ENCODE peak calls at places on chromosomes 7 and 10, in eight cellular contexts. G is cardiac muscle cell; J is stomach; C is lower leg skin; U is activated CD8-positive, alpha-beta T cell treated with anti-CD3 and anti-CD28 coated beads for 36 hours; Z is WTC11; N is Peyer's patch; O is LNCaP clone FGC. A is an unnamed sample.

GRCh38 chr7:146658604-146659003 is 542.0 kb downstream of the CNTNAP2 start:
- DNase-seq in G (no peak), J (no peak), C (no peak), U (no peak), Z (no peak), N (no peak), O (no peak), A (no peak)

GRCh38 chr10:75350791-75351190 is 50.8 kb downstream of the ZNF503 start:
- DNase-seq in G (peak; percentile 31), J (no peak), C (no peak), U (no peak), Z (no peak), N (no peak), O (no peak), A (no peak)

GRCh38 chr7:7136423-7136822 is 45.9 kb upstream of the C1GALT1 start:
- DNase-seq in G (peak; percentile 42), J (no peak), C (no peak), U (no peak), Z (no peak), N (no peak), O (no peak), A (no peak)

GRCh38 chr7:97971120-97971989 is 18.6 kb downstream of the OCM2 start:
- DNase-seq in G (peak; percentile 25), J (no peak), C (no peak), U (peak; percentile 44), Z (no peak), N (peak; percentile 22), O (no peak), A (peak; percentile 50)

GRCh38 chr10:71829171-71829570 is 21.9 kb downstream of the PSAP start:
- DNase-seq in G (peak; percentile 32), J (no peak), C (peak; percentile 54), U (peak; percentile 30), Z (no peak), N (no peak), O (no peak), A (no peak)

GRCh38 chr10:71449026-71449425 is 52.3 kb downstream of the CDH23 start:
- DNase-seq in G (no peak), J (no peak), C (no peak), U (no peak), Z (no peak), N (no peak), O (no peak), A (no peak)

GRCh38 chr7:131072505-131073091 is 255.1 kb upstream of the MKLN1 start:
- DNase-seq in G (peak; percentile 60), J (no peak), C (no peak), U (no peak), Z (peak; percentile 28), N (no peak), O (no peak), A (no peak)

GRCh38 chr10:4661572-4662255 is 164.3 kb upstream of the AKR1E2 start:
- DNase-seq in G (no peak), J (peak; percentile 31), C (peak; percentile 89), U (no peak), Z (no peak), N (no peak), O (peak; percentile 70), A (no peak)

GRCh38 chr7:101402081-101402779 is 39.6 kb downstream of the COL26A1 start:
- DNase-seq in G (peak; percentile 23), J (no peak), C (no peak), U (no peak), Z (peak; percentile 83), N (no peak), O (peak; percentile 31), A (no peak)

DNA sequence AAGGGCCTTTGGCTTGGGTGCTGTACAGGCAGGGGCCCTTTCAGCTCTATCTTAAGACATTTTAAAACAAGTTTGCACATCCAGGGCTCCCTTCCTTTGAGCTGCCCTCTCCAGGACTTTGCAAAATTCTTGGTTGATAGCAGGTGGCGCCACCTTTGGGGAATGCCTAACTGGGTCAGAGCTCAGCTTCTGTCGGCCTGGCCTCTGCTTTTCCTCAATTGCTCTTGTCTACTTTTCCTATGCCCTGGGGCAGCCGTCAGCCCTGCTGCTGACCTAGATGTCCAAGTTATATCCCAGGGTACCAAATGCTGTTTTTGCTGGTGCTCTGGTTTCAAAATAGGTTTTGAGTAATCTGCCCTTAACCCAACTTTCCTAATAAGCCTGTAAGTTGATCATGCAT is 65.8 kb downstream of the APBB1IP start:
- DNase-seq in G (no peak), J (no peak), C (no peak), U (peak; percentile 35), Z (peak; percentile 44), N (peak; percentile 39), O (no peak), A (no peak)
- TF ChIP-seq CTCF in G (no peak), J (no peak), C (no peak), U (no peak), Z (no peak), N (no peak), O (no peak), A (peak; percentile 47)

GRCh38 chr7:121002755-121003114 is 14.2 kb downstream of the CPED1 start:
- DNase-seq in G (no peak), J (no peak), C (no peak), U (no peak), Z (no peak), N (no peak), O (no peak), A (no peak)

GRCh38 chr7:121001234-121001633 is 12.7 kb downstream of the CPED1 start:
- DNase-seq in G (no peak), J (no peak), C (no peak), U (no peak), Z (no peak), N (no peak), O (no peak), A (no peak)

GRCh38 chr7:121000091-121000983 is 11.8 kb downstream of the CPED1 start:
- DNase-seq in G (peak; percentile 68), J (no peak), C (no peak), U (no peak), Z (no peak), N (no peak), O (no peak), A (no peak)

GRCh38 chr7:121003986-121004685 is 15.6 kb downstream of the CPED1 start:
- DNase-seq in G (no peak), J (no peak), C (no peak), U (no peak), Z (no peak), N (no peak), O (peak; percentile 17), A (no peak)

GRCh38 chr7:121001932-121002754 is 13.6 kb downstream of the CPED1 start:
- DNase-seq in G (no peak), J (no peak), C (no peak), U (no peak), Z (no peak), N (no peak), O (no peak), A (no peak)
- TF ChIP-seq CTCF in G (no peak), J (no peak), C (no peak), U (no peak), Z (no peak), N (no peak), O (no peak), A (no peak)

GRCh38 chr7:151237244-151238189 is 5.2 kb downstream of the CHPF2 start:
- DNase-seq in G (no peak), J (no peak), C (no peak), U (no peak), Z (no peak), N (no peak), O (no peak), A (no peak)
- TF ChIP-seq CTCF in G (no peak), J (no peak), C (no peak), U (no peak), Z (no peak), N (no peak), O (no peak), A (no peak)

GRCh38 chr7:125088555-125088954 is 158.9 kb upstream of the POT1 start:
- DNase-seq in G (no peak), J (no peak), C (no peak), U (no peak), Z (no peak), N (no peak), O (no peak), A (no peak)

GRCh38 chr7:125089171-125089570 is 159.5 kb upstream of the POT1 start:
- DNase-seq in G (no peak), J (no peak), C (no peak), U (no peak), Z (no peak), N (no peak), O (no peak), A (no peak)

GRCh38 chr7:125090596-125090995 is 161.0 kb upstream of the POT1 start:
- DNase-seq in G (no peak), J (no peak), C (no peak), U (no peak), Z (no peak), N (no peak), O (no peak), A (no peak)

GRCh38 chr7:125084196-125084595 is 154.6 kb upstream of the POT1 start:
- DNase-seq in G (peak; percentile 19), J (no peak), C (no peak), U (no peak), Z (no peak), N (no peak), O (no peak), A (no peak)

DNA sequence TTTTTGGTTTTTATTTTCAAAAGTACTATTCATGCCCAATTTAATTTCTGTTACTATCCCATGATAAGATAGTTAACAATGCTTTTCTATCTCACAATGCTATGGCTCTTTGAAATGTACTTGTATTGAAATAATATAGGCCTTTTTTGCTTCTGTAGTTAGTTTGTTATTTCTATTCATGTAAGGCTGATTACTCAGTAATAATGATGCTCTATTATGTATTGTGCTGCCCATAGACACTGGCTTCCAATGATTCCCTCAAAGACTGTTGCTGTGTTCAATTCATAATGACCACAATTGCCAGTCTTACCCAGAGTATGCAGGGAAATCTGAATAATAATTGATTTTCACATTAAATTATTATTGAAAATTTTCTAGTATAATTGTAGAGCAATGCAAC is 155.5 kb upstream of the POT1 start:
- DNase-seq in G (no peak), J (no peak), C (no peak), U (no peak), Z (no peak), N (no peak), O (no peak), A (no peak)
- TF ChIP-seq CTCF in G (no peak), J (no peak), C (no peak), U (no peak), Z (no peak), N (no peak), O (no peak), A (no peak)

DNA sequence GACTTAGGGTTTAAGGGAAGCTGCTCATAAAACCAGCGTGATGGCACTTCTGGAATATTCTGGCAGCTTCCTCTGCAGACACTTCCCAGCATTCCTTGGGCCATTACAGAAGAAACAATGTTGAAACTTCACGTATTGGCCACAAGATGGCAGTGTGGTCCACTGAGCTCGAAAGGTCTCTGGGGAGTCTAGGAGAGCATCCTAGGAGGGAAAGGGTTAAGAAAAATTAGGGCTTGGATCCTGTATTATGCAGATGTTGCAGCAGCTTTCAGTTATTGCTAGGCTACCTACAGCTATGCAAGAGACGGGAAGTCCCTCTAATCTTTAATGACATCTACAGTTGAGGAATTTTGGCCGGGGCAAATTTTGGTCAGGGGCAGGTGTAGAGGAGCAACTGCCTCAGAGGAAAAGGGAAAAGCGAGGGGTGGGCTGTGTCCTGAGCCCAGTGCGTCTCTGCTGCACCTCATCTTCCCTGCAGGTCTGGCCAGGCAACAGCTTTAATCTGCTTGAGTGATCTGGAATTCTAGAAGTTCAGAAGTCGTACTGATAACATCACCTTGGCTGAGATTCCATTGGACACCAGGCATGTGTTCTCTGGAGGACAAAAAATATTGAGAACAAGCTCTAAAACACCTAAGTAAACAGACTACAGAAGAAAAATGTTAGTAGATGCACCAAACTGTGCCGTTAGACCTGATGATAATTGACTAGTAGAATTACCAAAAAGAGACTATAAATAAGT is 220.8 kb upstream of the PRSS58 start:
- DNase-seq in G (peak; percentile 74), J (no peak), C (no peak), U (peak; percentile 41), Z (peak; percentile 38), N (no peak), O (no peak), A (peak; percentile 27)
- TF ChIP-seq CTCF in G (peak; percentile 78), J (peak; percentile 37), C (no peak), U (peak; percentile 67), Z (peak; percentile 62), N (peak; percentile 70), O (peak; percentile 72), A (peak; percentile 74)

A was measured in GM13977.